ENCODE peak calls at places on chromosomes 7 and 10, in nine cellular contexts. L is IMR-90, I is neuronal stem cell, W is HCT116, X is SK-N-SH, Z is PC-3, M is GM23248, N is astrocyte, C is mammary epithelial cell. D is an unnamed sample.

GRCh38 chr7:131521651-131522163 is 34.7 kb downstream of the PODXL start:
- DNase-seq in L (no peak), I (no peak), W (no peak), X (no peak), Z (peak; percentile 73), M (peak; percentile 48), N (no peak), C (no peak), D (peak; percentile 81)

GRCh38 chr7:69208848-69209247 is 389.4 kb upstream of the AUTS2 start:
- DNase-seq in L (no peak), I (no peak), W (no peak), X (no peak), Z (no peak), M (no peak), N (no peak), C (no peak), D (no peak)

GRCh38 chr7:51150193-51150592 is 166.4 kb downstream of the COBL start:
- DNase-seq in L (no peak), I (no peak), W (no peak), X (no peak), Z (no peak), M (no peak), N (no peak), C (no peak), D (no peak)

GRCh38 chr7:75756340-75757297 is 15.4 kb downstream of the CCL26 start:
- DNase-seq in L (peak; percentile 53), I (no peak), W (peak; percentile 22), X (peak; percentile 48), Z (peak; percentile 68), M (peak; percentile 67), N (no peak), C (no peak), D (no peak)

GRCh38 chr10:132069122-132069848 is 3.5 kb downstream of the JAKMIP3 start:
- DNase-seq in L (no peak), I (no peak), W (no peak), X (no peak), Z (no peak), M (no peak), N (no peak), C (no peak), D (no peak)

GRCh38 chr10:30453764-30454527 is 20.0 kb downstream of the MAP3K8 start:
- DNase-seq in L (no peak), I (no peak), W (no peak), X (no peak), Z (no peak), M (no peak), N (no peak), C (no peak), D (peak; percentile 11)

GRCh38 chr10:2925631-2926030 is 141.7 kb upstream of the PFKP start:
- DNase-seq in L (peak; percentile 40), I (no peak), W (no peak), X (no peak), Z (peak; percentile 51), M (no peak), N (peak; percentile 75), C (no peak), D (peak; percentile 53)

GRCh38 chr7:28771901-28772622 is 186.1 kb downstream of the TRIL start:
- DNase-seq in L (no peak), I (no peak), W (no peak), X (no peak), Z (no peak), M (no peak), N (no peak), C (no peak), D (peak; percentile 28)

GRCh38 chr7:78395298-78396120 is 596.9 kb downstream of the PHTF2 start:
- DNase-seq in L (peak; percentile 28), I (no peak), W (no peak), X (no peak), Z (no peak), M (no peak), N (peak; percentile 10), C (no peak), D (no peak)

GRCh38 chr10:122264442-122264841 is 6.7 kb upstream of the BTBD16 start:
- DNase-seq in L (peak; percentile 50), I (no peak), W (no peak), X (no peak), Z (peak; percentile 18), M (peak; percentile 35), N (peak; percentile 19), C (no peak), D (no peak)

GRCh38 chr10:35006836-35007235 is 83.3 kb downstream of the CUL2 start:
- DNase-seq in L (peak; percentile 83), I (no peak), W (no peak), X (no peak), Z (peak; percentile 92), M (peak; percentile 60), N (peak; percentile 59), C (no peak), D (no peak)

GRCh38 chr7:114180556-114181266 is 233.9 kb upstream of the FOXP2 start:
- DNase-seq in L (no peak), I (no peak), W (no peak), X (no peak), Z (no peak), M (no peak), N (no peak), C (no peak), D (no peak)

GRCh38 chr7:101814081-101814995 is 3.1 kb upstream of the CUX1 start:
- DNase-seq in L (peak; percentile 44), I (peak; percentile 63), W (no peak), X (peak; percentile 95), Z (peak; percentile 66), M (peak; percentile 76), N (no peak), C (peak; percentile 44), D (peak; percentile 72)

GRCh38 chr10:22042557-22043326 is 39.2 kb upstream of the DNAJC1 start:
- DNase-seq in L (no peak), I (peak; percentile 9), W (peak; percentile 33), X (no peak), Z (no peak), M (no peak), N (no peak), C (no peak), D (no peak)

GRCh38 chr7:137953692-137954470 is 48.0 kb downstream of the CREB3L2 start:
- DNase-seq in L (peak; percentile 84), I (no peak), W (peak; percentile 27), X (no peak), Z (peak; percentile 75), M (peak; percentile 84), N (peak; percentile 82), C (peak; percentile 51), D (peak; percentile 66)

GRCh38 chr7:81501220-81501619 is 268.6 kb downstream of the HGF start:
- DNase-seq in L (peak; percentile 81), I (no peak), W (peak; percentile 13), X (peak; percentile 33), Z (peak; percentile 66), M (peak; percentile 53), N (peak; percentile 29), C (no peak), D (no peak)

GRCh38 chr7:45697576-45698136 is 123.5 kb downstream of the ADCY1 start:
- DNase-seq in L (peak; percentile 57), I (no peak), W (no peak), X (no peak), Z (no peak), M (peak; percentile 47), N (peak; percentile 36), C (peak; percentile 5), D (peak; percentile 6)

GRCh38 chr7:37524056-37524455 is 75.4 kb upstream of the ELMO1 start:
- DNase-seq in L (no peak), I (no peak), W (no peak), X (no peak), Z (no peak), M (no peak), N (no peak), C (peak; percentile 30), D (no peak)

GRCh38 chr7:150405584-150406310 is 26.6 kb downstream of the ZNF775 start:
- DNase-seq in L (peak; percentile 27), I (no peak), W (no peak), X (peak; percentile 85), Z (no peak), M (peak; percentile 62), N (peak; percentile 29), C (no peak), D (peak; percentile 59)

DNA sequence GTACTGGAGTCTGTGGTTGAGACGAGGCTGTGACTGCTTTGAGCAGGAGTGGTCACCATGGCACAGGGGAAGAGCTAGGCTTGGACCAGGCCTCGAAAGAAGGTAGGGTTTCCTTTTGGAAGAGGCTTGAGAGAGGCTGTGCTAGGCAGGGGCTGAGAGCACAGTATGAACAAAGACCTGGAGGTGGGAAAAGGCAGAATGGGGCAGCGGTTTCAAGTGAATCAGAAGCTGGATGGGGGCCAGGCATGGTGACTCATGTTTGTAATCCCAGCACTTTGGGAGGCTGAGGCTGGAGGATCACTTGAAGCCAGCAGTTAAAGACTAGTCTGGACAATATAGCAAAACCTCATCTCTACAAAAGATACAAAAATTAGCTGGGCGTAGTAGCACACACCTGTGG is 65.9 kb downstream of the CLIP2 start:
- DNase-seq in L (peak; percentile 88), I (no peak), W (peak; percentile 75), X (no peak), Z (peak; percentile 88), M (peak; percentile 86), N (peak; percentile 77), C (peak; percentile 81), D (peak; percentile 43)
- H3K9ac ChIP-seq in L (no peak overlapping the region), I (no peak overlapping the region), W (peak overlapping the region; percentile 51), X (no peak overlapping the region), Z (no peak overlapping the region), M (no peak overlapping the region), N (peak overlapping the region; percentile 72), C (no peak overlapping the region), D (no peak overlapping the region)

GRCh38 chr7:66556549-66557213 is 72.0 kb upstream of the KCTD7 start:
- DNase-seq in L (no peak), I (no peak), W (no peak), X (peak; percentile 47), Z (no peak), M (no peak), N (no peak), C (no peak), D (no peak)
- H3K36me3 ChIP-seq in L (peaks cover 42% of the 10 kb centered on the region), I (peaks cover 78% of the 10 kb centered on the region), W (peaks cover 15% of the 10 kb centered on the region), X (peaks cover 47% of the 10 kb centered on the region), Z (peaks cover 13% of the 10 kb centered on the region), M (peaks cover 20% of the 10 kb centered on the region), N (peaks cover 15% of the 10 kb centered on the region), C (peaks cover 9% of the 10 kb centered on the region), D (peaks cover 13% of the 10 kb centered on the region)

DNA sequence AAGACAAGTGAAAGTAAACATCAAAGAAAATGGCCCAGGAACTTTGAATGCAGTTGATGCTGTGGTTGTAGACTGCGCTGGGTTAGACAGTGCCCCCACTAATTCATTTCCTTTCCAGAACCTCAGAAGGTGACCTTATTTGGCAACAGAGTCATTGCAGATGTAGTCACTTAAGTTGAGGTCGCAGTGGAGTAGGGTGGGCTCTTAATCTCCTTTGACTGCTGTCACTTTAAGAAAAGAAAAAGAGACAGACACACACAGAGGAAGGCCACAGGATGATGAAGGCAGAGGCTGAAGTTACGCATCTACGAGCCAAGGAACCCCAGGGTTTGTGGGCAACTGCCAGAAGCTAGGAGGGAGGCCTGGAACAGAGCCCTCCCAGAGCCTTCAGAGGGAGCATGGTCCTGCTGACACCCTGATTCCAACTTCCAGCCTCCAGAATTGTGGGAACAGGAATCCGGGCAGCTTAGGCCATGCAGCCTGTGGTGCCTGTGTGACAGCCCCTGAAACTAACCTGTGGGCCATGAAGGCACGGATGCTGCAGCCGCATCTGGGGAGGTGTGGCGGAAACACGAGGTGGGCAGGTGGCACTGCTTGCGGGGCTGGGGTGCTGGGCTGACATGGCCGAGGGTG is 107.6 kb downstream of the PRKAG2 start:
- DNase-seq in L (no peak), I (no peak), W (no peak), X (no peak), Z (no peak), M (no peak), N (no peak), C (no peak), D (no peak)
- H3K9ac ChIP-seq in L (no peak overlapping the region), I (no peak overlapping the region), W (no peak overlapping the region), X (no peak overlapping the region), Z (no peak overlapping the region), M (no peak overlapping the region), N (no peak overlapping the region), C (no peak overlapping the region), D (no peak overlapping the region)

GRCh38 chr7:135185471-135186260 is 15.2 kb upstream of the CYREN start:
- DNase-seq in L (no peak), I (no peak), W (no peak), X (no peak), Z (no peak), M (no peak), N (no peak), C (no peak), D (no peak)
- H3K36me3 ChIP-seq in L (peaks cover 53% of the 10 kb centered on the region), I (peaks cover 58% of the 10 kb centered on the region), W (no peaks in the 10 kb centered on the region), X (peaks cover 14% of the 10 kb centered on the region), Z (peaks cover 18% of the 10 kb centered on the region), M (peaks cover 8% of the 10 kb centered on the region), N (peaks cover 14% of the 10 kb centered on the region), C (peaks cover 22% of the 10 kb centered on the region), D (no peaks in the 10 kb centered on the region)